ENCODE peak calls at places on chromosomes 2 and 18, in six cellular contexts. U, Y, M, T, I and Q are unnamed samples.

GRCh38 chr2:200330351-200331120 is 24.0 kb downstream of the SPATS2L start:
- DNase-seq in U (no peak), Y (no peak), M (no peak), T (no peak), I (no peak), Q (no peak)

GRCh38 chr2:219111375-219112069 is 49.1 kb downstream of the NHEJ1 start:
- DNase-seq in U (no peak), Y (no peak), M (no peak), T (no peak), I (no peak), Q (no peak)

GRCh38 chr2:36433311-36434217 is 78.0 kb downstream of the CRIM1 start:
- DNase-seq in U (no peak), Y (peak), M (no peak), T (no peak), I (no peak), Q (no peak)

GRCh38 chr2:43184339-43184895 is 42.0 kb downstream of the ZFP36L2 start:
- DNase-seq in U (peak), Y (peak), M (no peak), T (no peak), I (no peak), Q (no peak)

GRCh38 chr2:167381349-167381748 is 493.1 kb downstream of the XIRP2 start:
- DNase-seq in U (no peak), Y (peak), M (no peak), T (no peak), I (no peak), Q (no peak)

GRCh38 chr18:62447652-62448051 is 75.2 kb upstream of the ZCCHC2 start:
- DNase-seq in U (no peak), Y (no peak), M (no peak), T (no peak), I (no peak), Q (no peak)

GRCh38 chr2:63544017-63544627 is 44.2 kb downstream of the WDPCP start:
- DNase-seq in U (no peak), Y (peak), M (no peak), T (peak), I (no peak), Q (no peak)

GRCh38 chr18:56052202-56052601 is 464.2 kb upstream of the TCF4 start:
- DNase-seq in U (no peak), Y (no peak), M (no peak), T (no peak), I (no peak), Q (no peak)

GRCh38 chr18:63736856-63737255 is 34.1 kb downstream of the SERPINB11 start:
- DNase-seq in U (no peak), Y (no peak), M (no peak), T (no peak), I (no peak), Q (no peak)

GRCh38 chr2:39741871-39742270 is 37.2 kb downstream of the THUMPD2 start:
- DNase-seq in U (no peak), Y (peak), M (no peak), T (no peak), I (no peak), Q (no peak)

GRCh38 chr2:232658217-232658785 is 24.9 kb downstream of the EFHD1 start:
- DNase-seq in U (no peak), Y (peak), M (no peak), T (no peak), I (no peak), Q (no peak)

GRCh38 chr2:136932700-136933099 is 167.4 kb downstream of the THSD7B start:
- DNase-seq in U (no peak), Y (peak), M (no peak), T (peak), I (no peak), Q (no peak)

GRCh38 chr2:207617011-207617671 is 8.1 kb downstream of the METTL21A start:
- DNase-seq in U (no peak), Y (peak), M (no peak), T (no peak), I (no peak), Q (no peak)

GRCh38 chr2:8605350-8606065 is 76.3 kb upstream of the ID2 start:
- DNase-seq in U (no peak), Y (peak), M (peak), T (no peak), I (no peak), Q (no peak)

GRCh38 chr18:7164610-7165009 is 47.0 kb upstream of the LAMA1 start:
- DNase-seq in U (no peak), Y (peak), M (no peak), T (no peak), I (no peak), Q (no peak)

GRCh38 chr18:13382683-13382989 is 164.1 kb downstream of the LDLRAD4 start:
- DNase-seq in U (no peak), Y (no peak), M (no peak), T (no peak), I (no peak), Q (no peak)

GRCh38 chr18:75211721-75212625 is 1.4 kb downstream of the TSHZ1 start:
- DNase-seq in U (no peak), Y (peak), M (no peak), T (peak), I (peak), Q (peak)

GRCh38 chr2:101387151-101387807 is at the start of gene CREG2:
- DNase-seq in U (peak), Y (peak), M (peak), T (peak), I (peak), Q (no peak)